ENCODE peak calls at places on chromosomes 5 and 9, in nine cellular contexts. Q is GM10248; K is activated CD4-positive, CD25-positive, alpha-beta regulatory T cell treated with anti-CD3 and anti-CD28 coated beads, Interleukin-2, amount 50 U/mL, for 16 hours; H is stimulated activated CD4-positive, alpha-beta T cell treated with anti-CD3 and anti-CD28 coated beads, Interleukin-4, amount 100 ng/mL, for 1 hour; I is GM19239; G is fibroblast of mammary gland; E is non-pigmented ciliary epithelial cell; C is AG09309; A is HEK293T. B is an unnamed sample.

GRCh38 chr9:105044458-105044857 is 116.5 kb upstream of the ABCA1 start:
- DNase-seq in Q (no peak), K (no peak), H (no peak), I (no peak), G (no peak), E (no peak), C (no peak), A (no peak), B (peak; percentile 57)

GRCh38 chr9:27714388-27714787 is 141.1 kb upstream of the C9orf72 start:
- DNase-seq in Q (no peak), K (no peak), H (no peak), I (no peak), G (no peak), E (no peak), C (no peak), A (peak; percentile 31), B (no peak)

GRCh38 chr5:163489055-163489744 is 16.2 kb upstream of the MAT2B start:
- DNase-seq in Q (no peak), K (no peak), H (peak; percentile 23), I (no peak), G (peak; percentile 40), E (no peak), C (no peak), A (no peak), B (no peak)

GRCh38 chr5:120124961-120125360 is 339.1 kb upstream of the PRR16 start:
- DNase-seq in Q (no peak), K (no peak), H (no peak), I (no peak), G (peak; percentile 64), E (no peak), C (no peak), A (no peak), B (no peak)

GRCh38 chr9:18564018-18564880 is 90.3 kb downstream of the ADAMTSL1 start:
- DNase-seq in Q (no peak), K (no peak), H (no peak), I (no peak), G (no peak), E (no peak), C (no peak), A (no peak), B (no peak)

GRCh38 chr9:84993105-84993504 is 323.6 kb downstream of the NTRK2 start:
- DNase-seq in Q (no peak), K (no peak), H (no peak), I (no peak), G (no peak), E (no peak), C (no peak), A (no peak), B (no peak)

GRCh38 chr5:150166193-150167162 is at the start of gene CDX1:
- DNase-seq in Q (no peak), K (no peak), H (no peak), I (no peak), G (no peak), E (no peak), C (no peak), A (no peak), B (no peak)

GRCh38 chr9:70411141-70411929 is 3.1 kb downstream of the KLF9 start:
- DNase-seq in Q (no peak), K (no peak), H (peak; percentile 43), I (no peak), G (peak; percentile 93), E (no peak), C (no peak), A (no peak), B (peak; percentile 77)

GRCh38 chr5:76252437-76252836 is 150.6 kb upstream of the IQGAP2 start:
- DNase-seq in Q (no peak), K (no peak), H (no peak), I (no peak), G (no peak), E (no peak), C (no peak), A (no peak), B (no peak)

GRCh38 chr5:168908207-168908606 is 329.0 kb upstream of the PANK3 start:
- DNase-seq in Q (no peak), K (no peak), H (no peak), I (no peak), G (peak; percentile 52), E (peak; percentile 8), C (no peak), A (no peak), B (no peak)

GRCh38 chr5:1545798-1546355 is 22.1 kb upstream of the LPCAT1 start:
- DNase-seq in Q (no peak), K (no peak), H (no peak), I (no peak), G (peak; percentile 10), E (no peak), C (no peak), A (no peak), B (peak; percentile 8)

GRCh38 chr5:139893873-139894272 is 98.3 kb downstream of the PSD2 start:
- DNase-seq in Q (no peak), K (no peak), H (no peak), I (no peak), G (no peak), E (no peak), C (no peak), A (no peak), B (no peak)

B was measured in testis.